ENCODE peak calls at places on chromosomes 13 and 19, in nine cellular contexts. U is left ventricle myocardium inferior; F is uterus; C is body of pancreas; X is CD8-positive, alpha-beta T cell; J is thoracic aorta; S is mesendoderm; R is Karpas-422; A is pancreas. B is an unnamed sample. For H3K27me3, the result is how much of the 10 kb centered on the place peaks cover.

GRCh38 chr19:3507371-3508120 is 1.4 kb downstream of the FZR1 start:
- DNase-seq in R (no peak), U (no peak), X (peak), A (no peak), F (no peak), S (peak), J (no peak), C (peak), B (peak)

GRCh38 chr13:80757694-80758093 is 416.8 kb upstream of the SPRY2 start:
- DNase-seq in R (no peak), A (no peak), U (no peak), J (no peak), F (no peak), C (no peak), X (no peak), S (no peak), B (no peak)

GRCh38 chr19:14015454-14016035 is 9.4 kb upstream of the RFX1 start:
- DNase-seq in U (no peak), S (no peak), F (no peak), X (no peak), J (no peak), R (peak), C (no peak), A (no peak), B (no peak)

GRCh38 chr19:43901395-43902390 is 33.4 kb downstream of the ZNF45 start:
- DNase-seq in S (peak), R (peak), A (peak), J (no peak), U (peak), C (peak), X (peak), F (peak), B (peak)

GRCh38 chr13:51478418-51479198 is 25.8 kb upstream of the INTS6 start:
- DNase-seq in R (no peak), F (no peak), A (no peak), J (no peak), C (no peak), X (no peak), U (no peak), S (no peak), B (no peak)

GRCh38 chr13:103200118-103200885 is 134.1 kb upstream of the SLC10A2 start:
- DNase-seq in S (peak), J (no peak), R (no peak), A (no peak), F (no peak), X (no peak), U (no peak), C (no peak), B (no peak)

GRCh38 chr13:112252744-112253590 is 123.2 kb upstream of the SPACA7 start:
- DNase-seq in A (no peak), F (no peak), U (no peak), X (no peak), J (no peak), C (no peak), R (no peak), S (no peak), B (no peak)

GRCh38 chr13:30172593-30173300 is 134.6 kb downstream of the KATNAL1 start:
- DNase-seq in S (no peak), A (no peak), F (peak), U (no peak), R (no peak), J (no peak), X (no peak), C (no peak), B (no peak)

DNA sequence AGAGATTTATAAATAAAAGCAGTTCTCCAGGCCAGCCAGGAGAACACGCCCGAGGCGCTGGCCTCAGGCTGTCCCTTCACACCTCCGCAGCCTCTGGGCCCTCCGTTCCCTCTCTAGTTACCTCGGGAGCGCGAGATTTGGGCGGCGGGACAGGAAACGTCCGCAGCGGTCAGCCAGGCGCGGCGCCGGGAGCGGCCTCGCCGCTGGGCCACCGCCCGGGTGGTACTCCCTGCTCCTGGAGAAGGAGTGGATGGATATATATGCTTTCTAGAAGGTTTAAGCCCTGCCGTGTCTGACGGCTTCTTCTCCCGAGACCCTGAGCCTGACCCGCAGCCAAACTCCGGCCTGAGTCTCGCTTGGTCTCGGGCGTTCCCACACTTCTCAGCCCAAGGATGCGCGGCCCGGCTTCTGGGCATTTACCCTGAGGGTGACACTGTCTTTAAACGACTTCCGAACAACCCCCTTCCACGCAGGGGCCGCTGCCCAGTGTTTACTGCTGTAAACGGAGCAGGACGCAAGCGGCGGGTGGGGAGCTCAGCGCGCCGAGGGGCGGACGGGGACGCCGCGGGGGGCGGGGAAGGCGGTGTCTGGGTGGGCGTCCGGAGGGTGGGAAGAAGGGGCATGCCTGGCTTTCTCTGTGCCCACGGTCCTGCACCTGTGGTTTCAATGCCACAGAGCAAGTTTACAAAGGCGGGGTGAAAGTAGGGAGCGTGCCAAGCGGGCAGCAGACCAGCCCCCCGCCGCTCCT is 2.0 kb upstream of the ZIC2 start:
- DNase-seq in U (no peak), J (no peak), R (no peak), A (peak), S (peak), X (no peak), F (no peak), C (no peak), B (no peak)
- H3K27me3 ChIP-seq in U (half or more), J (half or more), R (under half), A (half or more), S (under half), X (half or more), F (half or more), C (half or more), B (half or more)

DNA sequence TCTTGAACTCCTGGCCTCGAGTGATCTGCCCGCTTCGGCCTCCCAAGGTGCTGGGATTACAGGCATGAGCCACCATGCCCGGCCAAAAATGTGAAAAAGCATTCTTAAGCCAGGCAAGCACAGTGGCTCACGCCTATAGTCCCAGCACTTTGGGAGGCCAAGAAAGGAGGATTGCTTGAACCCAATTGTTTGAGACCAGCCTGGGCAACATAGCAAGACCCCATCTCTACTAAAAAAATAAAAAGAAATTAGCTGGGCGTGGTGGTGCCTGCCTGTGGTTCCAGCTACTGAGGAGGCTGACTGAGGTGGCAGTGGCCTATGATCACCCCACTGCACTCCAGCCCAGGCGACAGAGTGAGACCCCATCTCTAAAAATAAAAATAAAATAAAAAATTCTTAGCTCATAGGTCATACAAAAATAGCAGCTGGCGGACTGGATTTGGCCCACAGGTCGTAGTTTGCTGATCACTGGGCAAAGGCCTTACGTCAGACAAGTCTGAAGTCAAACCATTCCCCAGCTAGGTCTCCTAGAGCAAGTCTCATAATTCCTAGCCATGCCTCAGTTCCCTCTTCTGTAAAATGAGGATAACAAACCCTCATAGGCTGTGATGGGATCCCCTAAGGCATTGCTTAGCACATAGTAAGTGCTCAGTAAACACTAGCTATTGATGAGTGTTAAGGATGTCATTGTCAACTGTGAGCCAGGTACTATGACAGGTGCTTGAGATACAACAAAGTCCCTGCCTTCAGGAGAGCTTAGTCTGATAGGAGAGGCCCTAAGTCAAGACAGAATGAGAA is 36.0 kb downstream of the INSR start:
- DNase-seq in S (peak), A (no peak), C (no peak), R (no peak), F (no peak), J (no peak), X (no peak), U (no peak), B (no peak)
- H3K27ac ChIP-seq in S (no peak), A (peak), C (peak), R (no peak), F (peak), J (peak), X (no peak), U (no peak), B (no peak)

GRCh38 chr13:43782686-43783085 is 4.1 kb downstream of the ENOX1 start:
- DNase-seq in R (no peak), A (no peak), U (no peak), J (no peak), X (no peak), F (no peak), S (no peak), C (no peak), B (no peak)
- H3K27me3 ChIP-seq in R (under half), A (under half), U (under half), J (under half), X (under half), F (under half), S (under half), C (under half), B (under half)

DNA sequence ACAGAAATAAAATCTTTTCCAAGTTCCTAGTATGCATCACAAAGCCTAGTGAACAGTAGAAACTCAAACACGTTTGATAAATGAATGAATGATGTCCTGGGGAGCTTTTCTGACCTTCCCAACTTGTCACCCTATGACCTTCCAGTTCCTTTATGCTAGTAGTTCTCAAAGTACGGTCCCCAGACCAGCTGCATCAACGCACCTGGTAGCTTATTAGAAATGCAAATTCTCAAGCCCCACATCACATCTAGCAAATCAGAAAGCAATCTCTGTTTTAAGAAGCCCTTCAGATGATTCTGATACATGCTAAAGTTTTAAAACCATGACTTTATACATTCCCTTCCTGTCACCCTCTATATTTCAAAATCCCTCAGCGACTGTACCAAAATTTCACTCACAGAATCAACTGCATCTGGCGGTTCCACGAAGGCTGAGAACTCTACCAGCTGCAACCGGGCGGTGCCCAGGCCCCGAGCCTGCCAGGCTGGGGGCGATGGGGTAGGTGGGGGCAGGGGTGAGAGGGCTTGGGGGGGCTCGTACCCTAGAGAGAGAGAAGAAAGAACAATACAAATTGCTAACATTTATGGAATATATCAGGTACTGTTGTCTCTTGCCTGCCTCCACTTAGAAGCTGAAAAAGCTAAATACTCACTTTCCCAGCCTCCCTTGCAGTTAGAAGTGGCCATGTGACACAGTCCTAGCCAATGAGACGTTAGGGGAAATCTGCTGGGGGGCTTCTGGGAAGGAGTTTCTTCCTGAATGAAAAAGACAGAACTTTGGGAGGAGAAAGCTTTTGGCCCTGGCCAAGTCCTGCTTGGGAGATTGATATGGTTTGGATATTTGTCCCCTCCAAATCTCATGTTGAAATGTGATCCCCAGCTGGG is 13.3 kb downstream of the CD37 start:
- DNase-seq in R (peak), U (no peak), S (no peak), A (peak), J (no peak), X (no peak), F (no peak), C (no peak), B (no peak)
- H3K27ac ChIP-seq in R (peak), U (no peak), S (no peak), A (peak), J (no peak), X (no peak), F (no peak), C (peak), B (no peak)

DNA sequence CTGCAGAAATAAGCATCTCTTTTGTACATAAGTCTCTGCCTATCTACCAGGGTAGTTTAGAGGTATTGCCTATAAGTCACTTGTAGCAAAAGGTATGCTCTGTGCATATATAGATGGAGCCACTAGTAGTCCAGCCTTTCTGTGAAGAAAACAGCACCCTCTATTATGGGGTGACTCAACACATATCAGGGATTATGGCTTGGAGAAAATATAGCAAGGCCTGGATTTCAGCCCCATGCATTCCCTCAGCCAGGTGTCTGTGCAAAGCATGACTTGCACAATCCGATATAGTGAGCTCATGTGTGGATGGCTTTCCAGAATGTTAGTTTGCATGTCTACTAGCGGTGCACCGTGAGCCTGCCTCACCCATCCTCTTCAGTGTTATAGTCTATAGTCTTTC is 13.4 kb upstream of the NALCN start:
- DNase-seq in A (no peak), S (peak), U (no peak), R (no peak), F (no peak), C (no peak), X (no peak), J (no peak), B (no peak)
- H3K27me3 ChIP-seq in A (under half), S (under half), U (under half), R (under half), F (under half), C (under half), X (under half), J (under half), B (under half)

GRCh38 chr19:18594096-18594823 is 5.7 kb downstream of the REX1BD start:
- DNase-seq in X (peak), R (peak), A (peak), J (no peak), C (peak), U (peak), S (peak), F (peak), B (peak)

GRCh38 chr19:18594824-18595373 is 6.3 kb downstream of the REX1BD start:
- DNase-seq in S (no peak), F (no peak), X (no peak), J (no peak), U (no peak), A (peak), R (no peak), C (no peak), B (no peak)

GRCh38 chr19:18590273-18591272 is 2.0 kb downstream of the REX1BD start:
- DNase-seq in X (peak), F (no peak), S (peak), U (no peak), C (no peak), A (peak), J (no peak), R (peak), B (no peak)

GRCh38 chr19:18591735-18592385 is 3.3 kb downstream of the REX1BD start:
- DNase-seq in X (no peak), F (no peak), C (no peak), J (no peak), R (no peak), S (no peak), U (no peak), A (peak), B (no peak)

GRCh38 chr19:18593367-18594095 is 4.9 kb downstream of the REX1BD start:
- DNase-seq in X (no peak), C (no peak), A (peak), J (no peak), R (peak), S (peak), U (no peak), F (no peak), B (no peak)
- H3K27ac ChIP-seq in X (no peak), C (peak), A (no peak), J (no peak), R (peak), S (peak), U (peak), F (no peak), B (peak)

GRCh38 chr19:17796013-17796837 is 1.3 kb downstream of the B3GNT3 start:
- DNase-seq in F (no peak), R (no peak), U (no peak), J (no peak), C (no peak), S (no peak), X (no peak), A (no peak), B (no peak)
- H3K27me3 ChIP-seq in F (under half), R (under half), U (half or more), J (under half), C (under half), S (under half), X (under half), A (under half), B (under half)

GRCh38 chr19:33400856-33401682 is 27.6 kb downstream of the CEBPG start:
- DNase-seq in C (no peak), U (no peak), S (no peak), A (peak), F (no peak), J (no peak), X (no peak), R (no peak), B (no peak)

GRCh38 chr19:33398361-33399060 is 25.0 kb downstream of the CEBPG start:
- DNase-seq in J (no peak), X (no peak), R (no peak), F (no peak), S (no peak), U (no peak), C (no peak), A (peak), B (no peak)

GRCh38 chr19:33399081-33399744 is 25.7 kb downstream of the CEBPG start:
- DNase-seq in F (no peak), A (peak), R (no peak), X (no peak), C (no peak), U (no peak), J (no peak), S (no peak), B (no peak)

GRCh38 chr19:33401683-33402420 is 28.3 kb downstream of the CEBPG start:
- DNase-seq in U (no peak), X (no peak), A (peak), J (no peak), C (no peak), R (no peak), S (no peak), F (no peak), B (no peak)

GRCh38 chr19:33399745-33400681 is 26.5 kb downstream of the CEBPG start:
- DNase-seq in X (no peak), S (no peak), C (no peak), U (no peak), J (no peak), R (no peak), A (peak), F (no peak), B (no peak)
- H3K27ac ChIP-seq in X (no peak), S (no peak), C (no peak), U (no peak), J (no peak), R (no peak), A (no peak), F (no peak), B (no peak)

GRCh38 chr19:55704494-55705245 is 29.6 kb downstream of the EPN1 start:
- DNase-seq in J (no peak), R (peak), U (no peak), A (no peak), S (no peak), C (no peak), F (no peak), X (no peak), B (no peak)
- H3K27me3 ChIP-seq in J (under half), R (under half), U (under half), A (under half), S (under half), C (under half), F (under half), X (under half), B (under half)

DNA sequence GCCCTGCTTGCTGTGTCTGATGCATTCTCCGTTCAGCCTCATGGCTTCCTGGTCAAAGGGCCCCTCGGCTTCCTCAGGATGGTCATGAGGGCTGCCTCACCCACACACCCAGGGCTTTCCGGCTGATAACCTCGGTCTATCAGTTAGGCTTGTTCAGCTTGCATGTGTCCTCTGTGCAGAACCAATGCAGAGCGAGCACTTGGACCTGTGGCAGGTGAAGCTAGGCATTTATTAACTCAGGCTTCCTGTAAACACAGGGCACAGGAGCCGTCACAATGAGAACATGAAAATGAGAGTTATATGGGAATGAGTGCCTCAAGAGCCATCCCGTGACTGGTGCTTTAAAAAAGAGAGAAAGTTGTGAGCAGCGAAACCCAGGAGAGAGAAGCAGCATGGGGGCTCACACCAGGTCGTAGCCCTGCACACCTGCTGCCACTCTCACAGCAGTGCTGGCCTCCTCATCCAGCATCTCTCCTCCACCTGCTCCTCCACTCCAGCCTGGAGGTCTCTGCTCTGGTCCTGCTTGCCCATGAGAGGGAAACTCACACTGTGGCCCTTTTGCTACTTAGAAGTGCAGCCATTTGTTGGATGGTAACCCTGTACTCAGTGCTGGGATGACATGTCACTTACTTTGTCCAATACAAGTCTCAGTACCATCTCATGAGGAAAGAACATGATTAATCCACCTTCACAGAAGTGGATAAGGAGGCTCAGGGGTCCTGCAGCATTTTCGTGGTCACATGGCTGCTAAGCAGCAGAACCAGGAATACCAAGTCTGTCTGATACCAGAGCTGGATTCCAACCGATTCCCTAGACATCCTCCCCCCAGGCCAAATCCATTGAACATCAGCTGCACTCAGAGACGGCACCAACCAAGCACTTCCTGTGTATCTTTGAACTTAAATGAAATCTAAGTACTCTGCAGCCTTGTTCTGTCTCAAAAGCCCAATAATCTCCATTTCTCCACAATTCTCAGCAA is 50.5 kb upstream of the IRS2 start:
- DNase-seq in F (no peak), A (no peak), J (no peak), R (no peak), S (no peak), C (peak), U (no peak), X (no peak), B (no peak)
- H3K27ac ChIP-seq in F (no peak), A (peak), J (no peak), R (no peak), S (no peak), C (peak), U (no peak), X (no peak), B (no peak)

B was measured in CD4-positive, alpha-beta memory T cell.